ENCODE peak calls at places on chromosomes 16 and 17, in eight cellular contexts. U is HFF-Myc, L is H54, W is prostate gland, K is upper lobe of right lung, O is NCI-H1436, S is neural progenitor cell, C is AG08395. I is an unnamed sample.

GRCh38 chr16:55898592-55898991 is 23.4 kb upstream of the CES5A start:
- DNase-seq in U (no peak), L (no peak), W (no peak), K (no peak), O (no peak), S (no peak), C (no peak), I (no peak)

GRCh38 chr17:75749545-75750389 is 15.2 kb downstream of the GALK1 start:
- DNase-seq in U (no peak), L (peak; percentile 90), W (peak; percentile 76), K (peak; percentile 93), O (peak; percentile 86), S (peak; percentile 89), C (peak; percentile 87), I (no peak)

GRCh38 chr16:51286272-51286671 is 135.2 kb upstream of the SALL1 start:
- DNase-seq in U (no peak), L (no peak), W (no peak), K (no peak), O (no peak), S (no peak), C (no peak), I (no peak)

GRCh38 chr17:16933317-16934132 is 38.4 kb downstream of the TNFRSF13B start:
- DNase-seq in U (no peak), L (peak; percentile 55), W (no peak), K (peak; percentile 35), O (no peak), S (no peak), C (no peak), I (no peak)

GRCh38 chr16:85490971-85491771 is 122.0 kb upstream of the GSE1 start:
- DNase-seq in U (no peak), L (no peak), W (no peak), K (no peak), O (no peak), S (peak; percentile 65), C (no peak), I (peak; percentile 31)

GRCh38 chr17:29667969-29668368 is 45.3 kb upstream of the CORO6 start:
- DNase-seq in U (no peak), L (no peak), W (no peak), K (no peak), O (no peak), S (no peak), C (no peak), I (no peak)

GRCh38 chr17:66573078-66573477 is 261.8 kb upstream of the CACNG5 start:
- DNase-seq in U (no peak), L (no peak), W (no peak), K (no peak), O (no peak), S (no peak), C (no peak), I (no peak)

GRCh38 chr17:34024303-34025178 is 230.5 kb upstream of the CCL2 start:
- DNase-seq in U (no peak), L (no peak), W (no peak), K (no peak), O (no peak), S (peak; percentile 30), C (no peak), I (no peak)

GRCh38 chr16:52379551-52379950 is 167.4 kb downstream of the TOX3 start:
- DNase-seq in U (no peak), L (no peak), W (no peak), K (no peak), O (no peak), S (no peak), C (no peak), I (no peak)

GRCh38 chr17:65729207-65729606 is 167.8 kb upstream of the AXIN2 start:
- DNase-seq in U (no peak), L (no peak), W (no peak), K (no peak), O (no peak), S (no peak), C (no peak), I (no peak)

GRCh38 chr17:77164483-77165030 is 23.8 kb downstream of the SEC14L1 start:
- DNase-seq in U (no peak), L (no peak), W (no peak), K (no peak), O (no peak), S (peak; percentile 65), C (no peak), I (no peak)

GRCh38 chr16:23359092-23359760 is 57.1 kb downstream of the SCNN1B start:
- DNase-seq in U (no peak), L (no peak), W (no peak), K (no peak), O (no peak), S (no peak), C (no peak), I (no peak)

GRCh38 chr17:68843522-68843921 is 111.7 kb downstream of the ABCA8 start:
- DNase-seq in U (no peak), L (no peak), W (no peak), K (no peak), O (no peak), S (no peak), C (no peak), I (no peak)

GRCh38 chr17:76379275-76379641 is 5.2 kb upstream of the SPHK1 start:
- DNase-seq in U (no peak), L (no peak), W (no peak), K (no peak), O (no peak), S (no peak), C (no peak), I (no peak)

GRCh38 chr17:65604070-65604469 is 42.6 kb upstream of the AXIN2 start:
- DNase-seq in U (no peak), L (no peak), W (no peak), K (no peak), O (no peak), S (no peak), C (no peak), I (no peak)

GRCh38 chr17:77887464-77888241 is 70.8 kb upstream of the TNRC6C start:
- DNase-seq in U (no peak), L (peak; percentile 50), W (peak; percentile 29), K (peak; percentile 91), O (peak; percentile 80), S (peak; percentile 47), C (peak; percentile 79), I (no peak)

GRCh38 chr16:87324411-87325275 is 7.5 kb upstream of the C16orf95 start:
- DNase-seq in U (no peak), L (no peak), W (no peak), K (no peak), O (peak; percentile 41), S (peak; percentile 84), C (peak; percentile 66), I (no peak)

GRCh38 chr17:46020998-46021397 is 21.9 kb downstream of the STH start:
- DNase-seq in U (no peak), L (no peak), W (no peak), K (no peak), O (no peak), S (no peak), C (no peak), I (no peak)

GRCh38 chr16:68332411-68333121 is 21.7 kb downstream of the PRMT7 start:
- DNase-seq in U (no peak), L (no peak), W (no peak), K (no peak), O (no peak), S (no peak), C (no peak), I (no peak)

GRCh38 chr16:89004209-89004831 is 27.3 kb upstream of the CBFA2T3 start:
- DNase-seq in U (no peak), L (no peak), W (no peak), K (no peak), O (no peak), S (peak; percentile 54), C (no peak), I (no peak)

GRCh38 chr16:47887496-47887895 is 268.3 kb downstream of the ABCC12 start:
- DNase-seq in U (no peak), L (peak; percentile 47), W (no peak), K (no peak), O (peak; percentile 49), S (peak; percentile 47), C (peak; percentile 28), I (no peak)

GRCh38 chr17:45314761-45315549 is 1.9 kb downstream of the MAP3K14 start:
- DNase-seq in U (no peak), L (no peak), W (no peak), K (no peak), O (no peak), S (no peak), C (no peak), I (no peak)

GRCh38 chr17:44350733-44351226 is 5.7 kb downstream of the GRN start:
- DNase-seq in U (no peak), L (peak; percentile 84), W (peak; percentile 41), K (peak; percentile 83), O (peak; percentile 59), S (peak; percentile 80), C (peak; percentile 82), I (no peak)

GRCh38 chr16:87226926-87227650 is 90.1 kb downstream of the C16orf95 start:
- DNase-seq in U (peak; percentile 43), L (no peak), W (no peak), K (no peak), O (no peak), S (no peak), C (peak; percentile 72), I (no peak)

GRCh38 chr17:72590382-72590781 is 469.6 kb downstream of the SOX9 start:
- DNase-seq in U (no peak), L (peak; percentile 45), W (no peak), K (no peak), O (no peak), S (no peak), C (peak; percentile 70), I (no peak)

GRCh38 chr17:42194133-42194899 is at the start of gene GHDC:
- DNase-seq in U (peak; percentile 39), L (peak; percentile 86), W (peak; percentile 84), K (peak; percentile 88), O (peak; percentile 81), S (peak; percentile 78), C (peak; percentile 88), I (peak; percentile 60)

GRCh38 chr17:80347536-80347935 is 67.4 kb upstream of the ENDOV start:
- DNase-seq in U (no peak), L (no peak), W (no peak), K (peak; percentile 48), O (no peak), S (no peak), C (no peak), I (no peak)

GRCh38 chr17:44376124-44376523 is 12.5 kb upstream of the FAM171A2 start:
- DNase-seq in U (no peak), L (peak; percentile 61), W (no peak), K (no peak), O (no peak), S (peak; percentile 60), C (peak; percentile 60), I (no peak)

GRCh38 chr17:8991514-8992285 is 26.2 kb upstream of the PIK3R5 start:
- DNase-seq in U (no peak), L (peak; percentile 47), W (peak; percentile 61), K (no peak), O (peak; percentile 51), S (peak; percentile 89), C (peak; percentile 77), I (peak; percentile 51)

GRCh38 chr16:87570938-87571867 is 31.1 kb upstream of the JPH3 start:
- DNase-seq in U (no peak), L (no peak), W (peak; percentile 52), K (peak; percentile 77), O (peak; percentile 43), S (peak; percentile 73), C (peak; percentile 87), I (peak; percentile 42)

GRCh38 chr17:51260237-51260959 is at the start of gene UTP18:
- DNase-seq in U (peak; percentile 85), L (peak; percentile 94), W (peak; percentile 96), K (peak; percentile 99), O (peak; percentile 99), S (peak; percentile 99), C (peak; percentile 99), I (peak; percentile 98)

GRCh38 chr16:57604177-57604576 is 24.3 kb upstream of the ADGRG1 start:
- DNase-seq in U (no peak), L (no peak), W (no peak), K (no peak), O (no peak), S (no peak), C (no peak), I (no peak)

GRCh38 chr17:30921544-30922196 is at the start of gene ADAP2:
- DNase-seq in U (no peak), L (no peak), W (peak; percentile 43), K (peak; percentile 89), O (no peak), S (peak; percentile 76), C (no peak), I (peak; percentile 19)

GRCh38 chr17:16922386-16923096 is 49.4 kb downstream of the TNFRSF13B start:
- DNase-seq in U (no peak), L (no peak), W (no peak), K (peak; percentile 45), O (no peak), S (no peak), C (no peak), I (no peak)